ENCODE peak calls at places on chromosomes 2 and 18, in ten cellular contexts. E is WTC11, M is HL-60, B is D721Med, J is lower lobe of right lung, L is mesothelial cell of epicardium, W is WERI-Rb-1, D is tibial nerve, I is brain microvascular endothelial cell, V is cardiac muscle cell. F is an unnamed sample.

GRCh38 chr2:47083886-47084682 is 71.0 kb downstream of the STPG4 start:
- DNase-seq in E (no peak), M (peak), B (no peak), J (no peak), L (no peak), W (no peak), D (no peak), I (no peak), V (peak), F (no peak)

GRCh38 chr2:64173156-64174135 is 29.2 kb upstream of the PELI1 start:
- DNase-seq in E (no peak), M (no peak), B (no peak), J (no peak), L (no peak), W (no peak), D (no peak), I (no peak), V (no peak), F (no peak)

GRCh38 chr2:152200562-152201465 is 25.3 kb upstream of the STAM2 start:
- DNase-seq in E (peak), M (no peak), B (no peak), J (peak), L (no peak), W (no peak), D (peak), I (peak), V (peak), F (peak)

GRCh38 chr2:100691846-100692245 is 128.1 kb upstream of the NPAS2 start:
- DNase-seq in E (no peak), M (no peak), B (no peak), J (no peak), L (no peak), W (no peak), D (no peak), I (no peak), V (no peak), F (no peak)

GRCh38 chr2:100038019-100038418 is 104.4 kb downstream of the AFF3 start:
- DNase-seq in E (peak), M (no peak), B (no peak), J (no peak), L (no peak), W (peak), D (no peak), I (no peak), V (no peak), F (no peak)

GRCh38 chr2:221822416-221822815 is 250.3 kb upstream of the EPHA4 start:
- DNase-seq in E (no peak), M (no peak), B (no peak), J (no peak), L (no peak), W (no peak), D (no peak), I (no peak), V (no peak), F (no peak)

GRCh38 chr2:222936705-222937104 is 75.9 kb downstream of the ACSL3 start:
- DNase-seq in E (no peak), M (no peak), B (no peak), J (no peak), L (no peak), W (no peak), D (no peak), I (no peak), V (no peak), F (no peak)

GRCh38 chr18:3872651-3873050 is 422.7 kb downstream of the TGIF1 start:
- DNase-seq in E (no peak), M (no peak), B (no peak), J (no peak), L (no peak), W (no peak), D (no peak), I (no peak), V (no peak), F (no peak)

GRCh38 chr18:51051105-51051712 is 21.2 kb downstream of the SMAD4 start:
- DNase-seq in E (no peak), M (peak), B (no peak), J (no peak), L (no peak), W (no peak), D (no peak), I (peak), V (peak), F (peak)

GRCh38 chr18:52340466-52341378 is 725 bp downstream of the DCC start:
- DNase-seq in E (no peak), M (no peak), B (no peak), J (no peak), L (no peak), W (peak), D (no peak), I (no peak), V (no peak), F (no peak)

GRCh38 chr2:218285604-218286003 is 6.7 kb downstream of the TMBIM1 start:
- DNase-seq in E (no peak), M (no peak), B (peak), J (peak), L (no peak), W (no peak), D (no peak), I (no peak), V (peak), F (no peak)

GRCh38 chr2:48113767-48114166 is 207.5 kb upstream of the FBXO11 start:
- DNase-seq in E (no peak), M (no peak), B (no peak), J (no peak), L (no peak), W (no peak), D (no peak), I (no peak), V (no peak), F (no peak)

GRCh38 chr18:21361297-21361880 is 119.4 kb downstream of the GREB1L start:
- DNase-seq in E (no peak), M (no peak), B (no peak), J (no peak), L (no peak), W (no peak), D (no peak), I (no peak), V (no peak), F (no peak)

GRCh38 chr2:224062481-224063307 is 23.6 kb upstream of the SERPINE2 start:
- DNase-seq in E (no peak), M (no peak), B (no peak), J (no peak), L (no peak), W (no peak), D (no peak), I (no peak), V (no peak), F (no peak)

GRCh38 chr2:13000644-13001375 is 284.1 kb downstream of the TRIB2 start:
- DNase-seq in E (no peak), M (no peak), B (no peak), J (no peak), L (no peak), W (no peak), D (no peak), I (no peak), V (peak), F (no peak)

GRCh38 chr2:217086038-217086522 is 226.2 kb upstream of the TNP1 start:
- DNase-seq in E (no peak), M (no peak), B (no peak), J (no peak), L (no peak), W (no peak), D (no peak), I (peak), V (peak), F (no peak)

GRCh38 chr18:60936101-60936500 is 397.1 kb upstream of the CDH20 start:
- DNase-seq in E (no peak), M (no peak), B (no peak), J (no peak), L (no peak), W (no peak), D (no peak), I (no peak), V (peak), F (no peak)

GRCh38 chr2:146321175-146321574 is 1523.7 kb upstream of the ACVR2A start:
- DNase-seq in E (no peak), M (no peak), B (no peak), J (no peak), L (no peak), W (no peak), D (no peak), I (peak), V (peak), F (no peak)

GRCh38 chr2:108855194-108855593 is 68.6 kb downstream of the CCDC138 start:
- DNase-seq in E (no peak), M (no peak), B (no peak), J (no peak), L (no peak), W (no peak), D (no peak), I (no peak), V (peak), F (no peak)

GRCh38 chr2:191867507-191867847 is 20.6 kb upstream of the CAVIN2 start:
- DNase-seq in E (no peak), M (no peak), B (no peak), J (no peak), L (no peak), W (no peak), D (no peak), I (no peak), V (no peak), F (no peak)

GRCh38 chr2:191864623-191865521 is 18.0 kb upstream of the CAVIN2 start:
- DNase-seq in E (no peak), M (no peak), B (no peak), J (no peak), L (no peak), W (no peak), D (no peak), I (peak), V (peak), F (no peak)

GRCh38 chr2:191866675-191867506 is 20.0 kb upstream of the CAVIN2 start:
- DNase-seq in E (no peak), M (no peak), B (no peak), J (no peak), L (no peak), W (no peak), D (no peak), I (peak), V (peak), F (peak)

GRCh38 chr2:191863988-191864387 is 17.1 kb upstream of the CAVIN2 start:
- DNase-seq in E (no peak), M (no peak), B (no peak), J (no peak), L (no peak), W (no peak), D (no peak), I (peak), V (peak), F (no peak)

GRCh38 chr2:191866195-191866594 is 19.3 kb upstream of the CAVIN2 start:
- DNase-seq in E (no peak), M (no peak), B (no peak), J (no peak), L (no peak), W (no peak), D (no peak), I (no peak), V (no peak), F (no peak)
- TF ChIP-seq CTCF in E (no peak), M (no peak), B (no peak), J (no peak), L (no peak), W (no peak), D (no peak), I (no peak), V (no peak), F (no peak)

GRCh38 chr2:19769513-19769912 is 132.3 kb downstream of the TTC32 start:
- DNase-seq in E (no peak), M (no peak), B (no peak), J (no peak), L (no peak), W (no peak), D (no peak), I (no peak), V (peak), F (no peak)
- TF ChIP-seq CTCF in E (no peak), M (peak), B (no peak), J (no peak), L (peak), W (no peak), D (no peak), I (peak), V (peak), F (no peak)

GRCh38 chr18:9017170-9017899 is 85.2 kb upstream of the NDUFV2 start:
- DNase-seq in E (peak), M (peak), B (no peak), J (peak), L (no peak), W (no peak), D (peak), I (peak), V (peak), F (peak)
- TF ChIP-seq CTCF in E (no peak), M (no peak), B (no peak), J (no peak), L (no peak), W (no peak), D (no peak), I (no peak), V (no peak), F (no peak)

GRCh38 chr2:115194623-115195022 is 752.2 kb downstream of the DPP10 start:
- DNase-seq in E (no peak), M (no peak), B (no peak), J (no peak), L (no peak), W (no peak), D (no peak), I (no peak), V (no peak), F (no peak)
- TF ChIP-seq CTCF in E (no peak), M (no peak), B (no peak), J (no peak), L (no peak), W (no peak), D (no peak), I (no peak), V (no peak), F (no peak)

F was measured in Calu3.